ENCODE peak calls at places on chromosomes 13 and 19, in five cellular contexts. N is T-helper 17 cell, A is HS-5, Y is HT-29, W is type B pancreatic cell. F is an unnamed sample.

GRCh38 chr19:27774337-27774736 is 1438.6 kb downstream of the UQCRFS1 start:
- DNase-seq in A (no peak), N (no peak), W (no peak), Y (peak), F (no peak)

GRCh38 chr13:72820156-72820897 is 38.4 kb downstream of the PIBF1 start:
- DNase-seq in A (peak), Y (no peak), W (no peak), N (no peak), F (no peak)

GRCh38 chr19:2079865-2080301 is 16.2 kb downstream of the MOB3A start:
- DNase-seq in Y (no peak), A (no peak), N (no peak), W (no peak), F (no peak)

GRCh38 chr13:33662392-33662791 is 155.6 kb upstream of the RFC3 start:
- DNase-seq in N (no peak), A (no peak), W (no peak), Y (no peak), F (no peak)

GRCh38 chr13:49791753-49792549 is 531 bp downstream of the KPNA3 start:
- DNase-seq in W (peak), A (no peak), N (peak), Y (no peak), F (no peak)

GRCh38 chr19:10863107-10863700 is 8.1 kb upstream of the CARM1 start:
- DNase-seq in N (no peak), A (no peak), W (no peak), Y (no peak), F (no peak)

GRCh38 chr13:20127563-20128458 is 33.0 kb downstream of the GJA3 start:
- DNase-seq in N (no peak), A (no peak), Y (peak), W (no peak), F (no peak)

GRCh38 chr13:111456452-111457230 is 136.2 kb downstream of the TEX29 start:
- DNase-seq in A (no peak), N (no peak), W (no peak), Y (no peak), F (no peak)

GRCh38 chr19:10052602-10053360 is 33.3 kb upstream of the SHFL start:
- DNase-seq in N (no peak), A (no peak), W (no peak), Y (no peak), F (no peak)

GRCh38 chr13:26362261-26362660 is 108.3 kb downstream of the CDK8 start:
- DNase-seq in Y (no peak), W (no peak), N (no peak), A (no peak), F (no peak)

GRCh38 chr19:50312967-50313811 is 16.0 kb downstream of the KCNC3 start:
- DNase-seq in W (no peak), Y (no peak), A (no peak), N (no peak), F (no peak)

GRCh38 chr13:30053904-30054303 is 203.5 kb upstream of the UBL3 start:
- DNase-seq in A (no peak), Y (no peak), W (no peak), N (no peak), F (no peak)

GRCh38 chr13:42364613-42365000 is 92.7 kb downstream of the AKAP11 start:
- DNase-seq in Y (no peak), N (no peak), W (no peak), A (no peak), F (no peak)

F was measured in thoracic aorta.